ENCODE peak calls at places on chromosomes 11 and 22, in eight cellular contexts. R is body of pancreas; E is aorta; Z is posterior vena cava; U is C1 segment of cervical spinal cord; A is right cardiac atrium; L is stimulated activated CD8-positive, alpha-beta memory T cell treated with anti-CD3 and anti-CD28 coated beads, Interleukin-4, amount 100 ng/mL, for 1 hour; Y is activated naive CD8-positive, alpha-beta T cell treated with anti-CD3 and anti-CD28 coated beads for 36 hours. N is an unnamed sample.

GRCh38 chr11:12318791-12319733 is 58.3 kb upstream of the PARVA start:
- DNase-seq in R (no peak), E (no peak), Z (no peak), U (no peak), A (no peak), L (no peak), Y (no peak), N (peak)

GRCh38 chr11:350723-351255 is 18.5 kb upstream of the B4GALNT4 start:
- DNase-seq in R (no peak), E (peak), Z (no peak), U (no peak), A (peak), L (no peak), Y (no peak), N (no peak)

GRCh38 chr11:72445423-72445822 is 11.1 kb upstream of the CLPB start:
- DNase-seq in R (no peak), E (no peak), Z (no peak), U (no peak), A (no peak), L (no peak), Y (no peak), N (no peak)

GRCh38 chr22:39528681-39529486 is 3.7 kb downstream of the RPS19BP1 start:
- DNase-seq in R (peak), E (peak), Z (peak), U (peak), A (peak), L (peak), Y (peak), N (peak)

GRCh38 chr11:70825893-70826540 is 426.4 kb downstream of the SHANK2 start:
- DNase-seq in R (peak), E (no peak), Z (no peak), U (no peak), A (peak), L (no peak), Y (no peak), N (no peak)

GRCh38 chr22:19875531-19876313 is 21.0 kb upstream of the GNB1L start:
- DNase-seq in R (peak), E (peak), Z (peak), U (no peak), A (peak), L (no peak), Y (no peak), N (no peak)

GRCh38 chr11:5930614-5931013 is 11.4 kb upstream of the OR56A3 start:
- DNase-seq in R (no peak), E (no peak), Z (no peak), U (no peak), A (no peak), L (no peak), Y (no peak), N (no peak)

GRCh38 chr11:128588086-128588485 is 728 bp upstream of the ETS1 start:
- DNase-seq in R (no peak), E (no peak), Z (no peak), U (no peak), A (no peak), L (no peak), Y (no peak), N (no peak)

GRCh38 chr22:21443057-21443734 is 24.0 kb upstream of the TMEM191C start:
- DNase-seq in R (peak), E (peak), Z (peak), U (no peak), A (peak), L (no peak), Y (no peak), N (no peak)

GRCh38 chr11:71408826-71409225 is 39.4 kb downstream of the DHCR7 start:
- DNase-seq in R (no peak), E (no peak), Z (no peak), U (no peak), A (no peak), L (no peak), Y (no peak), N (no peak)

GRCh38 chr22:35743466-35743865 is 25.8 kb downstream of the APOL5 start:
- DNase-seq in R (no peak), E (no peak), Z (no peak), U (no peak), A (no peak), L (no peak), Y (no peak), N (no peak)

GRCh38 chr11:64071849-64072248 is 36.1 kb downstream of the FLRT1 start:
- DNase-seq in R (no peak), E (no peak), Z (no peak), U (no peak), A (no peak), L (no peak), Y (no peak), N (no peak)

N was measured in cerebellum.